ENCODE peak calls at places on chromosome 1, in eight cellular contexts. R, B, V, Q, N, U, T and O are unnamed samples.

GRCh38 chr1:204359474-204360255 is at the start of gene PLEKHA6:
- DNase-seq in R (no peak), B (no peak), V (peak), Q (peak), N (peak), U (peak), T (no peak), O (peak)

GRCh38 chr1:240575976-240576666 is 35.8 kb downstream of the GREM2 start:
- DNase-seq in R (no peak), B (no peak), V (peak), Q (peak), N (no peak), U (peak), T (peak), O (peak)

GRCh38 chr1:204076891-204077290 is 4.0 kb downstream of the SOX13 start:
- DNase-seq in R (no peak), B (no peak), V (no peak), Q (no peak), N (no peak), U (no peak), T (no peak), O (peak)

GRCh38 chr1:244735404-244735803 is 82.5 kb downstream of the DESI2 start:
- DNase-seq in R (no peak), B (no peak), V (peak), Q (no peak), N (no peak), U (peak), T (no peak), O (no peak)

GRCh38 chr1:182752827-182753104 is 36.8 kb upstream of the NPL start:
- DNase-seq in R (no peak), B (no peak), V (no peak), Q (no peak), N (no peak), U (no peak), T (no peak), O (no peak)

GRCh38 chr1:64940026-64940425 is 26.3 kb downstream of the JAK1 start:
- DNase-seq in R (no peak), B (no peak), V (no peak), Q (no peak), N (no peak), U (no peak), T (no peak), O (no peak)

GRCh38 chr1:183023146-183023600 is at the start of gene LAMC1:
- DNase-seq in R (peak), B (peak), V (peak), Q (peak), N (peak), U (peak), T (peak), O (peak)

GRCh38 chr1:5492861-5493260 is 499.4 kb downstream of the NPHP4 start:
- DNase-seq in R (no peak), B (no peak), V (no peak), Q (no peak), N (no peak), U (no peak), T (no peak), O (no peak)

GRCh38 chr1:184376359-184376758 is 10.5 kb upstream of the C1orf21 start:
- DNase-seq in R (no peak), B (no peak), V (peak), Q (peak), N (no peak), U (no peak), T (no peak), O (no peak)

GRCh38 chr1:15328785-15329480 is 80.8 kb upstream of the EFHD2 start:
- DNase-seq in R (peak), B (peak), V (peak), Q (peak), N (peak), U (peak), T (no peak), O (peak)

GRCh38 chr1:97677702-97678101 is 243.1 kb downstream of the DPYD start:
- DNase-seq in R (no peak), B (no peak), V (no peak), Q (no peak), N (no peak), U (no peak), T (no peak), O (no peak)

GRCh38 chr1:214933375-214933774 is 149.2 kb upstream of the KCNK2 start:
- DNase-seq in R (no peak), B (no peak), V (no peak), Q (no peak), N (no peak), U (peak), T (no peak), O (no peak)

GRCh38 chr1:2052096-2052569 is 1.9 kb downstream of the PRKCZ start:
- DNase-seq in R (no peak), B (no peak), V (no peak), Q (no peak), N (no peak), U (no peak), T (no peak), O (no peak)

GRCh38 chr1:2049517-2050481 is at the start of gene PRKCZ:
- DNase-seq in R (peak), B (peak), V (peak), Q (no peak), N (peak), U (no peak), T (peak), O (peak)

GRCh38 chr1:2050793-2051682 is 827 bp downstream of the PRKCZ start:
- DNase-seq in R (no peak), B (no peak), V (no peak), Q (no peak), N (no peak), U (no peak), T (no peak), O (no peak)

GRCh38 chr1:2049225-2049516 is 1.0 kb upstream of the PRKCZ start:
- DNase-seq in R (no peak), B (no peak), V (no peak), Q (no peak), N (no peak), U (no peak), T (no peak), O (no peak)

DNA sequence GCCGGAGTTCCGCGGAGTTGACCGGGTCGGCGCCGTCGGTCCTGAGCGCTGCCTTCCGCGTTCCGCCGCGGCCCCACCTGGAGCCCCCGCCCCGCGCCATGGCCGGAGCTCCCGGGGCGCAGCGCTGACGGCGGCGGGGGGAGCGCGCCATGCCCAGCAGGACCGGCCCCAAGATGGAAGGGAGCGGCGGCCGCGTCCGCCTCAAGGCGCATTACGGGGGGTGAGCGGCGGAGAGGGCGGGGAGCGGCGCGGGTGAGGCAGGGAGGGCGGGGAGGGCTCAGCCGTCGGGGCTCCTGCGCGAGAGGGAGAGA is 226 bp downstream of the PRKCZ start:
- DNase-seq in R (no peak), B (no peak), V (no peak), Q (no peak), N (no peak), U (no peak), T (no peak), O (peak)
- H3K4me3 ChIP-seq in R (peak), B (peak), V (no peak), Q (no peak), N (peak), U (no peak), T (peak), O (peak)

GRCh38 chr1:228496494-228496893 is 9.3 kb downstream of the RNF187 start:
- DNase-seq in R (no peak), B (no peak), V (no peak), Q (no peak), N (no peak), U (no peak), T (no peak), O (no peak)

GRCh38 chr1:228497206-228497605 is 10.0 kb downstream of the RNF187 start:
- DNase-seq in R (no peak), B (no peak), V (no peak), Q (no peak), N (no peak), U (no peak), T (no peak), O (no peak)

GRCh38 chr1:228494391-228494790 is 7.2 kb downstream of the RNF187 start:
- DNase-seq in R (no peak), B (no peak), V (no peak), Q (no peak), N (no peak), U (no peak), T (no peak), O (no peak)

GRCh38 chr1:228494970-228495853 is 8.0 kb downstream of the RNF187 start:
- DNase-seq in R (no peak), B (no peak), V (no peak), Q (no peak), N (no peak), U (no peak), T (no peak), O (no peak)

GRCh38 chr1:228496084-228496483 is 8.9 kb downstream of the RNF187 start:
- DNase-seq in R (no peak), B (no peak), V (no peak), Q (no peak), N (no peak), U (no peak), T (no peak), O (no peak)
- TF ChIP-seq CTCF in R (no peak), B (no peak), V (no peak), Q (no peak), N (no peak), U (no peak), T (no peak), O (no peak)

DNA sequence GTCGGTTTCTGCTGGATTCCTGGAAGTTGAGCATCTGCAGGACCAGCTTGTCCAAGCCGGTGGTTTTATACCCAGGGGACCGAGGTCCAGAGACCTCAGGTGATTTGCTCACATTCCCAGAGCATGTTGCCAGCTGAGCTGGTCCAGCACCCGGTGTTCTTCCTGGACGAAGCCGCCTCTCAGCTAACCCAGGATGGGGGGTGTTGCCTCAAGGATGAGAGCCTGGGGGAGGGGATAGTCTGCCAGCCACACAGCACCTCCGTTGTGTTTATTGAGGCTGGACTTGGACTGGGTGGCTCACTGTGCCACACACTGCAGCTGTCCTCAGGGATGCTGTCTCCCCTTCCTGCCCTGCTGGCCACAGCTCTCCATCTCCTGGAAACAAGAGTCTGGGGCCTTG is 1.5 kb downstream of the TMEM201 start:
- DNase-seq in R (no peak), B (no peak), V (no peak), Q (no peak), N (no peak), U (no peak), T (peak), O (no peak)
- H3K4me3 ChIP-seq in R (no peak), B (no peak), V (no peak), Q (no peak), N (peak), U (no peak), T (peak), O (no peak)

GRCh38 chr1:40630488-40631223 is 34.8 kb downstream of the RIMS3 start:
- DNase-seq in R (peak), B (no peak), V (no peak), Q (no peak), N (no peak), U (peak), T (peak), O (peak)
- TF ChIP-seq CTCF in R (peak), B (no peak), V (peak), Q (peak), N (peak), U (peak), T (peak), O (peak)

GRCh38 chr1:27153927-27154358 is 982 bp downstream of the SLC9A1 start:
- DNase-seq in R (no peak), B (peak), V (no peak), Q (no peak), N (no peak), U (no peak), T (no peak), O (no peak)
- H3K4me3 ChIP-seq in R (no peak), B (peak), V (peak), Q (peak), N (peak), U (peak), T (peak), O (peak)

GRCh38 chr1:241605146-241605805 is 34.9 kb downstream of the CHML start:
- DNase-seq in R (no peak), B (no peak), V (no peak), Q (no peak), N (no peak), U (no peak), T (peak), O (peak)
- TF ChIP-seq CTCF in R (no peak), B (no peak), V (no peak), Q (peak), N (no peak), U (peak), T (peak), O (peak)

GRCh38 chr1:31654171-31654776 is 9.6 kb upstream of the PEF1 start:
- DNase-seq in R (no peak), B (no peak), V (no peak), Q (no peak), N (no peak), U (no peak), T (no peak), O (no peak)
- H3K4me3 ChIP-seq in R (no peak), B (no peak), V (no peak), Q (no peak), N (no peak), U (no peak), T (no peak), O (no peak)

GRCh38 chr1:228527596-228527995 is 40.4 kb downstream of the RNF187 start:
- DNase-seq in R (no peak), B (peak), V (no peak), Q (no peak), N (no peak), U (no peak), T (no peak), O (no peak)
- TF ChIP-seq CTCF in R (no peak), B (no peak), V (no peak), Q (no peak), N (no peak), U (no peak), T (no peak), O (no peak)

DNA sequence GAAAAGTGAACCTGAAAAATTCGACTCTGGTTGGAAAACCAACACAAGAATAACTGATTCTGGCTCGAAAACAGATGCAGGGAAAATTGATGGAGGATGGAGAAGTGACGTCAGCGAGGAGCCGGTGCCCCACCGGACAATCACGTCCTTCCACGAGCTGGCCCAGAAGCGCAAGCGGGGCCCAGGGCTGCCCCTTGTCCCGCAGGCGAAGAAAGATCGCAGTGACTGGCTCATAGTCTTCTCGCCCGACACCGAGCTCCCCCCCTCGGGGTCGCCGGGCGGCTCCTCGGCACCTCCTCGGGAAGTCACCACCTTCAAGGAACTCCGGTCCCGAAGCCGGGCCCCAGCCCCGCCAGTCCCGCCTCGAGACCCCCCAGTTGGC is 1.9 kb downstream of the RUSC1 start:
- DNase-seq in R (no peak), B (no peak), V (peak), Q (no peak), N (no peak), U (peak), T (peak), O (peak)
- H3K4me3 ChIP-seq in R (peak), B (peak), V (peak), Q (peak), N (peak), U (peak), T (peak), O (peak)